ENCODE peak calls at places on chromosome 6, in eight cellular contexts. J, A, H, E, F, K, D and X are unnamed samples.

GRCh38 chr6:16751251-16751946 is 9.9 kb downstream of the ATXN1 start:
- DNase-seq in J (no peak), A (peak; percentile 67), H (no peak), E (no peak), F (no peak), K (no peak), D (no peak), X (no peak)

GRCh38 chr6:110738899-110739365 is 76.3 kb downstream of the CDK19 start:
- DNase-seq in J (no peak), A (no peak), H (peak; percentile 25), E (no peak), F (no peak), K (no peak), D (no peak), X (no peak)

GRCh38 chr6:73873081-73873480 is 177.1 kb downstream of the CD109 start:
- DNase-seq in J (no peak), A (no peak), H (no peak), E (no peak), F (no peak), K (no peak), D (no peak), X (no peak)

GRCh38 chr6:92559002-92559401 is 860.4 kb downstream of the EPHA7 start:
- DNase-seq in J (no peak), A (no peak), H (no peak), E (no peak), F (no peak), K (no peak), D (no peak), X (no peak)

GRCh38 chr6:43203718-43204095 is 21.7 kb downstream of the CUL9 start:
- DNase-seq in J (no peak), A (no peak), H (no peak), E (no peak), F (peak; percentile 65), K (no peak), D (no peak), X (no peak)

GRCh38 chr6:114061116-114061515 is 90.2 kb upstream of the HDAC2 start:
- DNase-seq in J (no peak), A (no peak), H (no peak), E (no peak), F (no peak), K (no peak), D (no peak), X (no peak)

GRCh38 chr6:13146429-13146828 is 181.9 kb downstream of the TBC1D7 start:
- DNase-seq in J (no peak), A (no peak), H (no peak), E (no peak), F (no peak), K (no peak), D (no peak), X (no peak)

GRCh38 chr6:15232836-15233510 is 12.9 kb upstream of the JARID2 start:
- DNase-seq in J (no peak), A (no peak), H (no peak), E (no peak), F (peak; percentile 5), K (no peak), D (no peak), X (no peak)

GRCh38 chr6:75896526-75896925 is 147.5 kb downstream of the MYO6 start:
- DNase-seq in J (no peak), A (no peak), H (no peak), E (no peak), F (no peak), K (no peak), D (no peak), X (no peak)

GRCh38 chr6:163539101-163539762 is 124.7 kb downstream of the QKI start:
- DNase-seq in J (no peak), A (no peak), H (no peak), E (no peak), F (no peak), K (no peak), D (no peak), X (no peak)

GRCh38 chr6:168103036-168103830 is 24.2 kb upstream of the FRMD1 start:
- DNase-seq in J (no peak), A (no peak), H (no peak), E (no peak), F (peak; percentile 28), K (no peak), D (no peak), X (no peak)

GRCh38 chr6:135675862-135676261 is 175.6 kb upstream of the PDE7B start:
- DNase-seq in J (peak; percentile 58), A (peak; percentile 29), H (no peak), E (peak; percentile 7), F (no peak), K (no peak), D (peak; percentile 50), X (peak; percentile 28)

GRCh38 chr6:15661815-15662245 is 998 bp downstream of the DTNBP1 start:
- DNase-seq in J (peak; percentile 1), A (no peak), H (no peak), E (no peak), F (no peak), K (no peak), D (no peak), X (no peak)

GRCh38 chr6:116060572-116061283 is at the start of gene FRK:
- DNase-seq in J (peak; percentile 41), A (peak; percentile 89), H (no peak), E (peak; percentile 49), F (no peak), K (no peak), D (no peak), X (peak; percentile 2)

GRCh38 chr6:135012764-135013163 is 41.9 kb downstream of the HBS1L start:
- DNase-seq in J (peak; percentile 36), A (peak; percentile 15), H (no peak), E (no peak), F (no peak), K (no peak), D (no peak), X (no peak)

GRCh38 chr6:41729624-41730023 is 5.8 kb downstream of the TFEB start:
- DNase-seq in J (no peak), A (no peak), H (no peak), E (no peak), F (peak; percentile 27), K (no peak), D (no peak), X (no peak)

GRCh38 chr6:44486002-44486421 is 98.5 kb downstream of the CDC5L start:
- DNase-seq in J (no peak), A (peak; percentile 61), H (no peak), E (no peak), F (no peak), K (no peak), D (no peak), X (no peak)

GRCh38 chr6:47097092-47097945 is 55.2 kb upstream of the ADGRF1 start:
- DNase-seq in J (peak; percentile 90), A (peak; percentile 86), H (peak; percentile 69), E (peak; percentile 69), F (peak; percentile 69), K (no peak), D (peak; percentile 8), X (peak; percentile 86)

GRCh38 chr6:88059221-88059620 is 11.6 kb downstream of the SPACA1 start:
- DNase-seq in J (no peak), A (no peak), H (no peak), E (no peak), F (no peak), K (no peak), D (no peak), X (no peak)

GRCh38 chr6:97497713-97498331 is 214.8 kb upstream of the MMS22L start:
- DNase-seq in J (peak; percentile 78), A (peak; percentile 61), H (peak; percentile 72), E (peak; percentile 54), F (peak; percentile 79), K (peak; percentile 6), D (peak; percentile 46), X (peak; percentile 60)

GRCh38 chr6:4906293-4906941 is 97.4 kb downstream of the RPP40 start:
- DNase-seq in J (no peak), A (no peak), H (peak; percentile 43), E (no peak), F (no peak), K (no peak), D (no peak), X (no peak)
- H3K4me3 ChIP-seq in J (no peak overlapping the region), A (no peak overlapping the region), H (no peak overlapping the region), E (no peak overlapping the region), F (peak overlapping the region; percentile 10), K (peak overlapping the region; percentile 17), D (no peak overlapping the region), X (no peak overlapping the region)

DNA sequence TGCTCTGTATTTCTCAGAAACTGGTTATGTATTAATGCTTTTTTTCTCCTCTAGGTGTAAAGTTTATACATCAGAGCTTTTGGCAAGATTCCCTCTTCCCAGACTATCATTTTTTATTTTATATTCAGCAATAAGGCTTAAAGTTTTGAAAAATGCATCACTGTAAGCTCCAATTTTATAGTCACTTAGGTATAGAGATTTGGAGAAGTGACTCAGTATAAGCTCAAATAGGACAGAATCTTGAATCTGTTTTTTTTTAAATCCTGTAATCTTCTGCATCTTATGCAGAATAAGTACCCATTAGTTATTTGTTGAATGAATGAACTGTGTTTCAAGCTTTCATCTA is 1.0 kb downstream of the NCOA7 start:
- DNase-seq in J (no peak), A (no peak), H (no peak), E (no peak), F (no peak), K (no peak), D (no peak), X (no peak)
- H3K4me3 ChIP-seq in J (peak overlapping the region; percentile 85), A (no peak overlapping the region), H (peak overlapping the region; percentile 96), E (no peak overlapping the region), F (peak overlapping the region; percentile 97), K (no peak overlapping the region), D (peak overlapping the region; percentile 78), X (peak overlapping the region; percentile 68)

DNA sequence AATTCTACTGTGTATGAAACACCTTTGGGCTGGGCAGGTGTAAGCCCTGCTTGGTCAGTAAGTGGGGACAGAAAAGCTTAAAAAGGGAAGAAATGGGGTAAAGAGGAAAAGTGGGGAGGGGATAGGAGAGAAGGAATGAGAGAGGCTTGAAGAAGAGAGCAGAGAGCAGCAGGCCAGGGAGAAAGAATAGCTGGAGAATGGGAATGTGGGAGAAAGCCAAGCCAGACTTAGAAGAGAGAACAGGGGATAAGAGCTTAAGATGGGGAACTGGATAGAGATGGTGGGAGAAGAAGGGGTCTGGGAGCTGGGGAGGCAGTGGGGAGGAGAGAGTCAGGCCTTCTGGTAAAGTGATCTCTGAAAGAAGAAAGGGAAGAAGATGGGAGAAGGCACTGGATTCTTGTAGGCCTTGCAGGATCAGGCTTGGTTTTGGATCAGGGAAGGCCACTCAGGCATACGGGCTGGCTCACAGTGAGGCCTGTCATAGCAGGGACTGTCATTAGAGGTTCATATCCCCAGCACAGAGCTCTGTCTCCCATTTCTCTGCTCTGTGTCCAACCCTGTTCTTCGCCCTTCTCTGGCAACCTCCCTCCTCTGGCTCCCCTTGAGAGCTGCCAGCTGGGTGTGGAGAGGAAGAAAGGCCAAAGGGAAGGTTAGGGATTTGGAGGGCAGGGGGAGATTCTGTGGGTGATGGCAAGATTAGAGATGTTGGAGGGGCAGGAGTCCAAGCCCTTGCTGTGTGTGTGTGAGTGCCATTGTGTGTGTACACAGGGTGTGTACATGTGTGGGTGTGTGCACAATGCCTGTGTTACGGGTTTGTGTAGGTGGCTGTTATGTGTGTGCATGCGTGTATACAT is 9.3 kb downstream of the SYNGAP1 start:
- DNase-seq in J (no peak), A (no peak), H (no peak), E (no peak), F (peak; percentile 58), K (no peak), D (no peak), X (no peak)
- H3K4me3 ChIP-seq in J (peak overlapping the region; percentile 70), A (no peak overlapping the region), H (no peak overlapping the region), E (no peak overlapping the region), F (no peak overlapping the region), K (peak overlapping the region; percentile 38), D (peak overlapping the region; percentile 66), X (no peak overlapping the region)

DNA sequence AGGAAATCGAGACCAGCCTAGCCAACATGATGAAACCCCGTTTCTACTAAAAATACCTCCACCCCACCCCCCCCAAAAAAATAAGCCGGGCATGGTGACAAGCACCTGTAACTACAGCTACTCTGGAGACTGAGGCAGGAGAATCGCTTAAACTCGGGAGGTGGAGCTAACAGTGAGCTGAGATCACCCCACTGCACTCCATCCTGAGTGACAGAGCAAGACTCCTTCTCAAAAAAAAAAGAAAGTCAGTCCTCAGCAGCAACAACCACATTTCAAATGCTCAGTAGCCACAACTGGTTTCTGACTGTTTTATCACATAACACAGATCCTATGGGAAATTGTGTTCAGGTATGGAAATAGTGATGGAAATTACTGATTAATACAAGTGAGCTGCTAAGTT is 135.4 kb downstream of the HFE start:
- DNase-seq in J (no peak), A (no peak), H (no peak), E (no peak), F (no peak), K (no peak), D (no peak), X (no peak)
- H3K4me3 ChIP-seq in J (no peak overlapping the region), A (no peak overlapping the region), H (no peak overlapping the region), E (no peak overlapping the region), F (no peak overlapping the region), K (no peak overlapping the region), D (no peak overlapping the region), X (no peak overlapping the region)